ENCODE peak calls at places on chromosomes 16 and 17, in eight cellular contexts. One of them, this sample, is unnamed.
A peak's percentile ranks its signal among the peaks of the same experiment; 100 is the strongest.

GRCh38 chr16:25014500-25015147 is 545 bp downstream of the ARHGAP17 start:
- DNase-seq in skeletal muscle cell: no peak
- DNase-seq in endothelial cell: peak; percentile 45
- DNase-seq in dorsolateral prefrontal cortex: peak; percentile 76
- DNase-seq in NCI-H69: peak; percentile 76
- DNase-seq in A172: no peak
- DNase-seq in HT-29: peak; percentile 57
- DNase-seq in HEK293T: peak; percentile 46
- DNase-seq in this sample: no peak

GRCh38 chr17:27340990-27341595 is 47.2 kb downstream of the WSB1 start:
- DNase-seq in NCI-H69: peak; percentile 6
- DNase-seq in HEK293T: no peak
- DNase-seq in skeletal muscle cell: no peak
- DNase-seq in dorsolateral prefrontal cortex: no peak
- DNase-seq in A172: no peak
- DNase-seq in HT-29: no peak
- DNase-seq in endothelial cell: no peak
- DNase-seq in this sample: no peak

GRCh38 chr17:56988901-56989572 is 11.1 kb downstream of the SCPEP1 start:
- DNase-seq in A172: no peak
- DNase-seq in dorsolateral prefrontal cortex: no peak
- DNase-seq in skeletal muscle cell: no peak
- DNase-seq in endothelial cell: no peak
- DNase-seq in NCI-H69: no peak
- DNase-seq in HEK293T: no peak
- DNase-seq in HT-29: no peak
- DNase-seq in this sample: no peak

GRCh38 chr17:74089869-74090464 is 113.5 kb upstream of the RPL38 start:
- DNase-seq in NCI-H69: peak; percentile 82
- DNase-seq in dorsolateral prefrontal cortex: peak; percentile 46
- DNase-seq in HEK293T: peak; percentile 72
- DNase-seq in HT-29: peak; percentile 54
- DNase-seq in endothelial cell: peak; percentile 54
- DNase-seq in skeletal muscle cell: peak; percentile 4
- DNase-seq in A172: peak; percentile 46
- DNase-seq in this sample: no peak

GRCh38 chr17:32732900-32733299 is 144.0 kb downstream of the MYO1D start:
- DNase-seq in endothelial cell: no peak
- DNase-seq in skeletal muscle cell: no peak
- DNase-seq in NCI-H69: no peak
- DNase-seq in dorsolateral prefrontal cortex: peak; percentile 41
- DNase-seq in HEK293T: no peak
- DNase-seq in A172: no peak
- DNase-seq in HT-29: no peak
- DNase-seq in this sample: no peak

GRCh38 chr17:4709794-4710692 is at the start of gene ARRB2:
- DNase-seq in dorsolateral prefrontal cortex: peak; percentile 98
- DNase-seq in HEK293T: peak; percentile 95
- DNase-seq in skeletal muscle cell: peak; percentile 95
- DNase-seq in NCI-H69: peak; percentile 98
- DNase-seq in endothelial cell: peak; percentile 96
- DNase-seq in HT-29: peak; percentile 94
- DNase-seq in A172: peak; percentile 95
- DNase-seq in this sample: peak; percentile 97

GRCh38 chr16:66915041-66915440 is 3.6 kb downstream of the CDH16 start:
- DNase-seq in dorsolateral prefrontal cortex: no peak
- DNase-seq in HEK293T: no peak
- DNase-seq in NCI-H69: no peak
- DNase-seq in skeletal muscle cell: no peak
- DNase-seq in HT-29: no peak
- DNase-seq in endothelial cell: no peak
- DNase-seq in A172: no peak
- DNase-seq in this sample: no peak

GRCh38 chr17:42243493-42243982 is 32.7 kb downstream of the STAT5B start:
- DNase-seq in A172: no peak
- DNase-seq in dorsolateral prefrontal cortex: no peak
- DNase-seq in HEK293T: no peak
- DNase-seq in endothelial cell: no peak
- DNase-seq in skeletal muscle cell: no peak
- DNase-seq in HT-29: no peak
- DNase-seq in NCI-H69: no peak
- DNase-seq in this sample: no peak

GRCh38 chr16:49547448-49547847 is 173.8 kb downstream of the C16orf78 start:
- DNase-seq in HEK293T: no peak
- DNase-seq in dorsolateral prefrontal cortex: no peak
- DNase-seq in A172: no peak
- DNase-seq in skeletal muscle cell: no peak
- DNase-seq in NCI-H69: peak; percentile 95
- DNase-seq in HT-29: no peak
- DNase-seq in endothelial cell: no peak
- DNase-seq in this sample: no peak

GRCh38 chr16:50311891-50312501 is 45.6 kb downstream of the ADCY7 start:
- DNase-seq in dorsolateral prefrontal cortex: no peak
- DNase-seq in endothelial cell: no peak
- DNase-seq in skeletal muscle cell: no peak
- DNase-seq in A172: no peak
- DNase-seq in NCI-H69: no peak
- DNase-seq in HEK293T: no peak
- DNase-seq in HT-29: no peak
- DNase-seq in this sample: no peak